ENCODE peak calls at places on chromosomes 3 and 15, in seven cellular contexts. J, N, Z, M, Y, V and T are unnamed samples.

GRCh38 chr3:94456332-94456731 is 393.5 kb downstream of the NSUN3 start:
- DNase-seq in Z (no peak), J (no peak), Y (no peak), V (no peak), M (no peak), N (no peak), T (no peak)

GRCh38 chr3:17894434-17895060 is 152.1 kb upstream of the TBC1D5 start:
- DNase-seq in V (peak), M (no peak), Y (no peak), N (no peak), J (no peak), Z (no peak), T (no peak)

GRCh38 chr15:31004220-31004733 is 12.8 kb upstream of the MTMR10 start:
- DNase-seq in N (no peak), J (no peak), V (no peak), Y (no peak), Z (no peak), M (no peak), T (no peak)

GRCh38 chr15:90327313-90327712 is 24.8 kb upstream of the ZNF774 start:
- DNase-seq in N (no peak), Y (peak), J (no peak), V (peak), Z (no peak), M (no peak), T (no peak)

GRCh38 chr3:151371531-151371930 is 13.0 kb downstream of the P2RY12 start:
- DNase-seq in N (no peak), V (peak), Y (no peak), Z (no peak), J (no peak), M (no peak), T (no peak)

GRCh38 chr15:31214864-31215489 is 111.7 kb upstream of the KLF13 start:
- DNase-seq in Z (no peak), N (no peak), M (no peak), J (no peak), V (peak), Y (no peak), T (no peak)

GRCh38 chr3:136378011-136378410 is 127.9 kb downstream of the PCCB start:
- DNase-seq in V (no peak), J (no peak), Y (no peak), N (no peak), Z (no peak), M (no peak), T (no peak)

GRCh38 chr3:141276398-141276797 is 44.8 kb downstream of the PXYLP1 start:
- DNase-seq in N (no peak), Y (no peak), V (no peak), Z (no peak), J (no peak), M (no peak), T (no peak)

GRCh38 chr15:23648920-23649515 is 1.4 kb upstream of the MAGEL2 start:
- DNase-seq in Z (no peak), Y (no peak), M (no peak), N (no peak), J (no peak), V (peak), T (no peak)

GRCh38 chr15:66515901-66516322 is 10.8 kb downstream of the ZWILCH start:
- DNase-seq in V (no peak), M (no peak), N (no peak), Y (no peak), J (no peak), Z (no peak), T (no peak)

GRCh38 chr3:99114565-99115291 is 213.2 kb upstream of the DCBLD2 start:
- DNase-seq in Y (no peak), Z (no peak), J (peak), M (no peak), N (no peak), V (peak), T (no peak)